ENCODE peak calls at places on chromosome 13, in seven cellular contexts. V, Q, A, K, T, D and S are unnamed samples.

GRCh38 chr13:98570929-98571372 is 6.0 kb downstream of the STK24 start:
- DNase-seq in A (no peak), D (no peak), Q (no peak), K (peak), T (no peak), V (peak), S (peak)

GRCh38 chr13:68736961-68737360 is 1370.7 kb upstream of the ATXN8OS start:
- DNase-seq in D (no peak), V (no peak), A (no peak), T (no peak), Q (no peak), K (no peak), S (no peak)

GRCh38 chr13:99392806-99393135 is 85.6 kb upstream of the GPR183 start:
- DNase-seq in D (no peak), T (no peak), Q (no peak), K (no peak), V (no peak), A (no peak), S (no peak)

GRCh38 chr13:50915562-50915961 is 6.0 kb downstream of the RNASEH2B start:
- DNase-seq in V (no peak), T (no peak), Q (no peak), A (no peak), D (no peak), K (no peak), S (peak)

GRCh38 chr13:76759877-76760276 is 126.3 kb downstream of the KCTD12 start:
- DNase-seq in T (no peak), Q (no peak), K (no peak), V (no peak), D (no peak), A (no peak), S (no peak)

GRCh38 chr13:79108914-79109643 is 297.0 kb downstream of the RBM26 start:
- DNase-seq in Q (no peak), A (no peak), D (no peak), V (no peak), T (no peak), K (no peak), S (no peak)

GRCh38 chr13:99312493-99312883 is 5.3 kb upstream of the GPR183 start:
- DNase-seq in Q (peak), A (no peak), K (no peak), T (peak), D (no peak), V (no peak), S (no peak)

GRCh38 chr13:23790591-23791170 is 98.5 kb downstream of the MIPEP start:
- DNase-seq in T (no peak), K (no peak), Q (no peak), D (no peak), A (no peak), V (no peak), S (no peak)

GRCh38 chr13:67515895-67516294 is 285.8 kb upstream of the PCDH9 start:
- DNase-seq in D (no peak), T (peak), K (no peak), V (no peak), Q (no peak), A (no peak), S (no peak)

GRCh38 chr13:34647379-34647778 is 294.7 kb upstream of the NBEA start:
- DNase-seq in A (no peak), V (no peak), Q (no peak), K (no peak), D (no peak), T (no peak), S (no peak)

GRCh38 chr13:66618702-66619101 is 611.4 kb downstream of the PCDH9 start:
- DNase-seq in Q (no peak), K (no peak), T (no peak), V (no peak), D (no peak), A (no peak), S (no peak)

GRCh38 chr13:46389985-46390384 is 2.9 kb upstream of the RUBCNL start:
- DNase-seq in A (no peak), D (no peak), K (no peak), T (peak), V (peak), Q (no peak), S (no peak)

GRCh38 chr13:53129864-53130393 is 101.3 kb downstream of the OLFM4 start:
- DNase-seq in A (no peak), V (no peak), D (no peak), Q (no peak), T (no peak), K (no peak), S (no peak)

GRCh38 chr13:104593693-104594092 is 1527.5 kb upstream of the SLC10A2 start:
- DNase-seq in T (no peak), Q (no peak), K (no peak), D (no peak), A (no peak), V (no peak), S (no peak)

GRCh38 chr13:97574926-97575325 is 141.0 kb downstream of the RAP2A start:
- DNase-seq in K (no peak), D (no peak), A (no peak), Q (peak), T (no peak), V (no peak), S (no peak)

GRCh38 chr13:112760440-112760839 is 70.6 kb downstream of the ATP11A start:
- DNase-seq in A (no peak), K (no peak), Q (no peak), V (no peak), D (no peak), T (no peak), S (no peak)

GRCh38 chr13:34034411-34034810 is 216.5 kb downstream of the RFC3 start:
- DNase-seq in V (no peak), A (no peak), D (no peak), T (no peak), Q (no peak), K (no peak), S (no peak)

GRCh38 chr13:29422015-29422414 is 173.5 kb downstream of the SLC7A1 start:
- DNase-seq in T (no peak), A (no peak), D (no peak), K (no peak), Q (no peak), V (no peak), S (no peak)